ENCODE peak calls at places on chromosomes 2 and 18, in four cellular contexts. One of them, this sample, is unnamed. For H4K20me1, the result is how much of the 10 kb centered on the place peaks cover.

GRCh38 chr2:186716899-186717811 is 23.3 kb downstream of the FAM171B start:
- DNase-seq in HepG2: no peak
- DNase-seq in H1: no peak
- DNase-seq in K562: no peak
- DNase-seq in this sample: no peak

GRCh38 chr2:151260492-151261239 is 997 bp downstream of the RBM43 start:
- DNase-seq in HepG2: no peak
- DNase-seq in H1: no peak
- DNase-seq in K562: peak
- DNase-seq in this sample: peak

GRCh38 chr2:38610851-38611801 is 8.4 kb upstream of the HNRNPLL start:
- DNase-seq in HepG2: peak
- DNase-seq in K562: no peak
- DNase-seq in H1: no peak
- DNase-seq in this sample: peak

GRCh38 chr2:219000569-219000960 is 7.3 kb upstream of the CRYBA2 start:
- DNase-seq in HepG2: no peak
- DNase-seq in K562: no peak
- DNase-seq in H1: no peak
- DNase-seq in this sample: no peak

GRCh38 chr2:199366406-199366805 is 91.3 kb downstream of the SATB2 start:
- DNase-seq in K562: no peak
- DNase-seq in H1: no peak
- DNase-seq in HepG2: peak
- DNase-seq in this sample: no peak

GRCh38 chr2:149036507-149037293 is 1.8 kb upstream of the LYPD6B start:
- DNase-seq in K562: no peak
- DNase-seq in H1: no peak
- DNase-seq in HepG2: no peak
- DNase-seq in this sample: no peak

GRCh38 chr2:70964596-70965386 is 13.6 kb upstream of the ANKRD53 start:
- DNase-seq in K562: peak
- DNase-seq in H1: peak
- DNase-seq in HepG2: peak
- DNase-seq in this sample: peak

GRCh38 chr2:176647325-176648155 is 378.3 kb downstream of the MTX2 start:
- DNase-seq in K562: no peak
- DNase-seq in H1: no peak
- DNase-seq in HepG2: no peak
- DNase-seq in this sample: no peak

GRCh38 chr2:166134252-166135151 is 6.7 kb upstream of the SCN1A start:
- DNase-seq in K562: no peak
- DNase-seq in H1: no peak
- DNase-seq in HepG2: peak
- DNase-seq in this sample: no peak

GRCh38 chr18:24273596-24273995 is 124.0 kb downstream of the OSBPL1A start:
- DNase-seq in H1: no peak
- DNase-seq in HepG2: no peak
- DNase-seq in K562: no peak
- DNase-seq in this sample: no peak

GRCh38 chr2:79040967-79041582 is 15.6 kb downstream of the REG3G start:
- DNase-seq in K562: peak
- DNase-seq in H1: no peak
- DNase-seq in HepG2: peak
- DNase-seq in this sample: no peak

DNA sequence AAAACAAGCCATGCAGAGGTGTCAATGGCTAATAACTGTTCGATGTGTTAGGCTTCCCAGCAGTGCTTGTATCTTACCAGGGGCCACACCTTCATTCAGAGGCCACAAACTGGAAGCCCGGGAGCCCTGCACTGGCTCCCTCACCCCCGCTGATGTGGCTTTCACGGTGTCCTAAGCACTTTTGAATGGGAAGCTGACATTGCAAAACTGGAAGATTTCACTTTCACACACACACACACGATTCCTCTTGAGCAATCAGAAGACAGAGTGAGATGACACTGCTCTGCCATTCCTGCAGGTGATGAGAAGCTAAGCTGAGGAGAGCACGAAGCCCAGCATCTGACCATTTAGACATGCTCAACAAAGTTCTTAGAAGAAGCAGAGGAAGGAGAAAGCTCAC is 8.6 kb upstream of the ZNF407 start:
- DNase-seq in HepG2: no peak
- DNase-seq in H1: no peak
- DNase-seq in K562: no peak
- DNase-seq in this sample: no peak
- TF ChIP-seq JUN in HepG2: no peak
- TF ChIP-seq JUN in H1: no peak
- TF ChIP-seq JUN in K562: no peak
- TF ChIP-seq JUN in this sample: no peak

DNA sequence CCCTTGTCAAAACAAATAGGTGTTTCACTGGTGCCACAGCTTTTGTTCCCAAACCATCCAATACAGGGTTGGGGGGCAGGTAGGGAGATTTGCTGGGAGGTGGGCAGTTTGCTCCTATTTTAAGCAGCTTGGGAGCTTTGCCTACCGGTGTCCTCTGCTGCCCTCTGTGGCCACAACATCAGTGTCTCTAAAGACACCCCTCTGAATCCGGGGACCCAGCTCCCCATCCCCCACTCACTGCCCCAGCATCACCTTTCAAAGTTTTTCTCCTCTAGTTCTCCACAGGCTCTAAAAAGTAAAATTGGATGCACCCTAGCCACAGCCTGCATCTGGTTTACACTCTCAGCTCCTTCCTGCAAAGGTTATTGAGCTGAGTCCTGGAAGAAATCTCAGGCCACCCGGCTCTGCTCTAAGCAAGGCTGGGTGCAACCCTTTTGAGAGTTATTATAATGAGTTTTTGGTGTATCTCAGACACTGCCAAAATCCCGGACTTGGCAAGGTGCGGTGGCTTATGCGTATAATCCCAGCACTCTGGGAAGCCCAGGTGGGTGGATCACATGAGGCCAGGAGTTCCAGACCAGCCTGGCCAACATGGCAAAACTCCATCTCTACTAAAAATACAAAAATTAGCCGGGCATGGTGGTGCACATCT is 2.9 kb upstream of the EPAS1 start:
- DNase-seq in K562: peak
- DNase-seq in HepG2: no peak
- DNase-seq in H1: peak
- DNase-seq in this sample: peak
- TF ChIP-seq CTCF in K562: peak
- TF ChIP-seq CTCF in HepG2: peak
- TF ChIP-seq CTCF in H1: peak
- TF ChIP-seq CTCF in this sample: peak

GRCh38 chr2:106117347-106117746 is 76.8 kb downstream of the UXS1 start:
- DNase-seq in H1: no peak
- DNase-seq in HepG2: no peak
- DNase-seq in K562: no peak
- DNase-seq in this sample: no peak

GRCh38 chr2:106117882-106118684 is 76.0 kb downstream of the UXS1 start:
- DNase-seq in H1: no peak
- DNase-seq in HepG2: no peak
- DNase-seq in K562: no peak
- DNase-seq in this sample: no peak

GRCh38 chr2:106120432-106120831 is 73.7 kb downstream of the UXS1 start:
- DNase-seq in H1: no peak
- DNase-seq in HepG2: no peak
- DNase-seq in K562: no peak
- DNase-seq in this sample: no peak

GRCh38 chr2:106116248-106116647 is 77.9 kb downstream of the UXS1 start:
- DNase-seq in K562: peak
- DNase-seq in HepG2: no peak
- DNase-seq in H1: no peak
- DNase-seq in this sample: no peak

DNA sequence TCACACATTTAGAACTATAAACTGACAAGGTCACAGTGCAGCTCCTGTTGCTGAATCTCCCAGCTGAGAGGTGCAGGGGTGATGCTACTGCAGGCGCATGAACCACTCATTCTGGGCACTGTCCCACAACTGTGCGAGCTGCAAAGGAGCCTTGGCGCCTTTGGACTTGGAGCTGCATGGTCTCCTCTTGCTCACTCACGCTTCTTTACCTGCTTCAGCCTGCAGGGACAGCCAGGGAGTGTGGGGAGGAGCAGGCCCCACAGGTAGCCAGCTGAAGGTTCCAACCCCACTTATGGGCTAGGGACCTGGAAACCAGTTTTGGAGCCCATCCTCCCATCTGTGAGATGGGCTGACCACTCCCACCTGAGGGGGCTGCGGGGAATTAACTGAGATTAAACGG is 75.0 kb downstream of the UXS1 start:
- DNase-seq in H1: no peak
- DNase-seq in HepG2: no peak
- DNase-seq in K562: no peak
- DNase-seq in this sample: no peak
- H4K20me1 ChIP-seq in H1: under half
- H4K20me1 ChIP-seq in HepG2: under half
- H4K20me1 ChIP-seq in K562: under half
- H4K20me1 ChIP-seq in this sample: under half

GRCh38 chr2:3534251-3534814 is 15.0 kb upstream of the ADI1 start:
- DNase-seq in H1: no peak
- DNase-seq in HepG2: no peak
- DNase-seq in K562: no peak
- DNase-seq in this sample: no peak

GRCh38 chr2:3536682-3537632 is 17.6 kb upstream of the ADI1 start:
- DNase-seq in K562: peak
- DNase-seq in HepG2: peak
- DNase-seq in H1: peak
- DNase-seq in this sample: peak

GRCh38 chr2:3533836-3534235 is 14.5 kb upstream of the ADI1 start:
- DNase-seq in HepG2: no peak
- DNase-seq in H1: no peak
- DNase-seq in K562: no peak
- DNase-seq in this sample: no peak

GRCh38 chr2:3535467-3535793 is 16.1 kb upstream of the ADI1 start:
- DNase-seq in K562: no peak
- DNase-seq in H1: no peak
- DNase-seq in HepG2: no peak
- DNase-seq in this sample: no peak

GRCh38 chr2:3535794-3536681 is 16.7 kb upstream of the ADI1 start:
- DNase-seq in H1: no peak
- DNase-seq in HepG2: peak
- DNase-seq in K562: peak
- DNase-seq in this sample: peak
- TF ChIP-seq JUN in H1: no peak
- TF ChIP-seq JUN in HepG2: peak
- TF ChIP-seq JUN in K562: peak
- TF ChIP-seq JUN in this sample: peak

This sample was measured in endothelial cell of umbilical vein.